ENCODE peak calls at places on chromosomes 13 and 19, in eight cellular contexts. R is cardiac muscle cell, J is pancreas, H is PC-3, I is A549, K is tibial nerve, A is left lung, B is right lobe of liver. D is an unnamed sample. For H3K4me1, the result is how much of the 10 kb centered on the place peaks cover.

GRCh38 chr13:91596832-91597231 is 198.4 kb downstream of the GPC5 start:
- DNase-seq in R (no peak), J (no peak), H (no peak), I (no peak), K (no peak), A (no peak), B (no peak), D (no peak)

GRCh38 chr13:79988573-79988972 is 352.4 kb downstream of the SPRY2 start:
- DNase-seq in R (no peak), J (no peak), H (peak), I (no peak), K (no peak), A (no peak), B (no peak), D (no peak)

GRCh38 chr13:107034236-107034635 is 466.3 kb upstream of the ARGLU1 start:
- DNase-seq in R (no peak), J (no peak), H (no peak), I (no peak), K (no peak), A (no peak), B (no peak), D (no peak)

GRCh38 chr19:4369109-4369887 is 25.9 kb downstream of the MPND start:
- DNase-seq in R (no peak), J (peak), H (no peak), I (no peak), K (peak), A (peak), B (no peak), D (peak)

GRCh38 chr19:35995655-35995993 is 636 bp downstream of the SDHAF1 start:
- DNase-seq in R (peak), J (peak), H (peak), I (peak), K (no peak), A (peak), B (peak), D (peak)

GRCh38 chr19:44764975-44765948 is 12.4 kb upstream of the CBLC start:
- DNase-seq in R (no peak), J (no peak), H (no peak), I (no peak), K (no peak), A (peak), B (peak), D (peak)

GRCh38 chr13:98900442-98900841 is 77.4 kb downstream of the DOCK9 start:
- DNase-seq in R (no peak), J (no peak), H (peak), I (no peak), K (no peak), A (no peak), B (no peak), D (no peak)

GRCh38 chr19:33477781-33478180 is 43.8 kb downstream of the PEPD start:
- DNase-seq in R (no peak), J (no peak), H (peak), I (no peak), K (no peak), A (peak), B (no peak), D (peak)

GRCh38 chr13:36857273-36857672 is 38.3 kb downstream of the RFXAP start:
- DNase-seq in R (no peak), J (no peak), H (no peak), I (no peak), K (no peak), A (no peak), B (no peak), D (no peak)

GRCh38 chr19:9107375-9107774 is at the start of gene OR7G2:
- DNase-seq in R (no peak), J (no peak), H (no peak), I (no peak), K (no peak), A (no peak), B (no peak), D (no peak)

GRCh38 chr19:46446021-46446420 is 17.3 kb upstream of the PNMA8C start:
- DNase-seq in R (no peak), J (no peak), H (no peak), I (no peak), K (no peak), A (no peak), B (no peak), D (peak)

GRCh38 chr19:33248954-33249613 is 23.4 kb upstream of the SLC7A10 start:
- DNase-seq in R (no peak), J (peak), H (peak), I (peak), K (no peak), A (peak), B (peak), D (peak)

GRCh38 chr19:47110521-47111080 is 3.0 kb downstream of the ZC3H4 start:
- DNase-seq in R (no peak), J (no peak), H (peak), I (no peak), K (no peak), A (peak), B (no peak), D (no peak)

GRCh38 chr13:111166882-111167281 is 51.8 kb downstream of the ARHGEF7 start:
- DNase-seq in R (no peak), J (no peak), H (no peak), I (no peak), K (no peak), A (no peak), B (no peak), D (no peak)

GRCh38 chr13:60329221-60329983 is 67.6 kb upstream of the TDRD3 start:
- DNase-seq in R (peak), J (no peak), H (peak), I (no peak), K (no peak), A (no peak), B (no peak), D (peak)

GRCh38 chr19:6718741-6719539 is 1.5 kb downstream of the C3 start:
- DNase-seq in R (peak), J (no peak), H (peak), I (peak), K (no peak), A (peak), B (peak), D (peak)

GRCh38 chr13:20185657-20186056 is 7.1 kb downstream of the GJB2 start:
- DNase-seq in R (no peak), J (no peak), H (no peak), I (no peak), K (no peak), A (peak), B (no peak), D (no peak)
- H3K4me3 ChIP-seq in R (no peak), J (no peak), H (no peak), I (no peak), K (no peak), A (no peak), B (no peak), D (no peak)

DNA sequence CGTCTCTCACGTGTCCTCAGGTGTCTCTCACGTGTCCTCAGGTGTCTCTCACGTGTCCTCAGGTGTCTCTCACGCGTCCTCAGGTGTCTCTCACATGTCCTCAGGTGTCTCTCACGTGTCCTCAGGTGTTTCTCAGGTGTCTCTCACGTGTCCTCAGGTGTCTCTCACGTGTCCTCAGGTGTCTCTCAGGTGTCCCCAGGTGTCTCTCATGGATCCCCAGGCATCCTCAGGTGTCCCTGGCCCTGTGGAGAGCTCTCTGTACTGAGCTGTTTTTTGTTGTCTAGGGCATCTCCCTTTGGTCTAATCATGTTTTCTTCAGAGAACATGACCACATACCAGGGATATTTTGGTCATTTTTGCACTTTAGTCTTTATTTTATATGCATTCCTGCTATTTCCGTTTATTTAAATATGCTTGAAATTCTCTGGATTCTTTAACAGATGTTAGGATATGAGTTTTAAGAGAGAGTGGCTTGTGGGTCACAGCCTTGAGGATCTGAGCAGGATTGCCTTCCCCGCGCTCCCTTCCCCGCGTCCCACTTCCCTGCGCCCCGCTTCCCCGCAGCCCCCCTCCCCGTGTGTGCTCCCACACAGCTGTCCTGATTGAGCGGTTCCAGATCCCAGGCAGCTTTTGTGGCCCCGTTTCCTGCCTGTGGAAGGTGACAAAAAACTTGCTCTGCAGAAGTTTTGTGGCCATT is 31.9 kb downstream of the ATP4B start:
- DNase-seq in R (no peak), J (peak), H (no peak), I (no peak), K (no peak), A (no peak), B (peak), D (no peak)
- H3K4me1 ChIP-seq in R (under half), J (under half), H (under half), I (under half), K (under half), A (under half), B (under half), D (under half)

GRCh38 chr13:20191902-20192469 is 752 bp downstream of the GJB2 start:
- DNase-seq in R (no peak), J (no peak), H (peak), I (no peak), K (no peak), A (peak), B (peak), D (no peak)
- H3K27ac ChIP-seq in R (no peak), J (no peak), H (peak), I (peak), K (no peak), A (no peak), B (peak), D (no peak)

DNA sequence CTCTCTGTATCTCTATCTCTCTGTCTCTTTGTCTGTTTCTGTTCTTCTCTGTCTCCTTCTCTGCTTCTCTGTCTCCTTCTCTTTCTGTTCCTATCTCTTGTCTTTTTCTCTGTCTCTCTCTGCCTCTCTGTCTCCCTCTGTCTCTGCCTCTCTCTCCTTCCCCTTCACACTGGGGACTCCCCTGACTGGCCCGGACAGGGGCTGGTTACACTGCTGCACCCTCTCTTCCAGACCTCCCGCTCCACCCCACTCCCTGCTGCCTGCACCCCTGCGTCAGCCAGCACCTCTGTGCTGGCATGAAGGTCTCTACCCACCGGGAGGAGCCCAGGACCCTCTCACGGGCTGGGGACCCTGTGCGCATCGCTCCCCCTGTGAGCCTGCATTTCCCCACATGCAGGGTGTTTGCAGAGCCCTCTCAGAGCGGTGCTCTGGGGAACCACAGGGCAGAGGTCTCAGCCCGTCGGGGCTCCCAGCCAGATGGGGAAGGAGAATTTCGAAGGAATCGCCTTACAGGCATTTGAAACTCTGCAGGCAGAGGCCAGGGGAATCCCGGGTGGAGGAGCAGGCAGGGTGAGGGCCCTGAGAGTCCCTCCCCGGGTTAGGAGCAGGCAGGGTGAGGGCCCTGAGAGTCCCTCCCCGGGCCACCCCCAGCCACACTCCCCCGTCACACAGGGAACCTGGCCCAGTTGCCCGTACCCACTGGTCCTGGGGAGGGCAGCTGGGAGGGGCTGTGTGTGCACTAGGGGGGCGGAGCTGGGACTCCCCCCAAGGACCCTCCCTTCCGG is 16.1 kb upstream of the TCF3 start:
- DNase-seq in R (peak), J (no peak), H (no peak), I (no peak), K (no peak), A (peak), B (no peak), D (no peak)
- H3K4me3 ChIP-seq in R (no peak), J (no peak), H (no peak), I (no peak), K (no peak), A (no peak), B (no peak), D (no peak)

GRCh38 chr19:53870485-53870844 is 2.8 kb downstream of the MYADM start:
- DNase-seq in R (no peak), J (no peak), H (no peak), I (no peak), K (no peak), A (peak), B (peak), D (no peak)
- H3K4me1 ChIP-seq in R (under half), J (under half), H (under half), I (under half), K (under half), A (under half), B (under half), D (under half)

DNA sequence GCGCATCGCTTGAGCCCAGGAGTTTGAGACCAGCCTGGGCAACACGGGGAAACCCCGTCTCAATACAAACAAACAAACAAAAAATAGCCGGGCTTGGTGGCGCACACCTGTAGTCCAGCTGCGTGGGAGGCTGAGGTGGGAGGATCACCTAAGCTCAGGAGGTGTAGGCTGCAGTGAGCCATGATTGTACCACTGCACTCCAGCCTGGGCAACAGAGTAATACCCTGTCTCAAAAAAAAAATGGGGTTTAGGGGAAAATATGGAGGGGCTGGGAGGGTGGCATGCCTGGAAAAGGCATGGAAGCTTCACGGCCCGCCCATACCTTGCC is 1.9 kb upstream of the ISYNA1 start:
- DNase-seq in R (no peak), J (no peak), H (no peak), I (no peak), K (no peak), A (no peak), B (no peak), D (no peak)
- H3K27ac ChIP-seq in R (peak), J (peak), H (no peak), I (no peak), K (no peak), A (no peak), B (no peak), D (no peak)

GRCh38 chr13:48412100-48412556 is 785 bp downstream of the LPAR6 start:
- DNase-seq in R (no peak), J (no peak), H (peak), I (no peak), K (no peak), A (no peak), B (no peak), D (no peak)
- H3K4me3 ChIP-seq in R (peak), J (peak), H (peak), I (peak), K (peak), A (peak), B (peak), D (peak)

GRCh38 chr19:11377756-11378155 is 3.3 kb downstream of the SWSAP1 start:
- DNase-seq in R (no peak), J (no peak), H (peak), I (no peak), K (no peak), A (no peak), B (no peak), D (no peak)

GRCh38 chr19:11378319-11379189 is 4.1 kb downstream of the SWSAP1 start:
- DNase-seq in R (peak), J (no peak), H (peak), I (peak), K (peak), A (peak), B (peak), D (no peak)

GRCh38 chr19:11381535-11382369 is 2.4 kb downstream of the EPOR start:
- DNase-seq in R (peak), J (peak), H (peak), I (peak), K (peak), A (peak), B (peak), D (peak)

GRCh38 chr19:11380653-11381534 is 3.2 kb downstream of the EPOR start:
- DNase-seq in R (peak), J (peak), H (peak), I (peak), K (peak), A (peak), B (peak), D (peak)

DNA sequence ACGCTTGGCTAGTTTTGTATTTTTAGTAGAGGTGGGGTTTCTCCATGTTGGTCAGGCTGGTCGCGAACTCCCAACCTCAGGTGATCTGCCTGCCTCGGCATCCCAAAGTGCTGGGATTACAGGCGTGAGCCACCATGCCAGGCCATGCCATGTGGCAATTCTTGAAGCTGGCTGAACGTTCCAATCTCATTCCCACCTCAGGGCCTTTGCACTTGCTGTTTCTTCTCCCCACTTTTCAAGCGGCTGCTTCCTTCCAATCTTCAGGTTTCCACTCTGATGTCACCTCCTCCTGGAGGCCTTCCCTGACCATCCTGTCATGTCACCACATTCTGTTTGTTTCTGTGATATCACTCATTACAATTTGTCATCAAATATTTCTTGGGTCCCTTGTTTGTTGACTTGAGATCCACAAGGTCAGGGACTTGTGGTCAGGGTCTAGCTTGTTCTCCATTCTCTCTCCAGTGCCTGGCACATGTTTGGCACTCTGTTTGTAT is 4.2 kb downstream of the EPOR start:
- DNase-seq in R (no peak), J (no peak), H (peak), I (no peak), K (no peak), A (no peak), B (no peak), D (no peak)
- H3K4me1 ChIP-seq in R (under half), J (under half), H (half or more), I (under half), K (under half), A (under half), B (under half), D (half or more)

D was measured in upper lobe of right lung.